ENCODE peak calls at places on chromosomes 6 and 20, in eight cellular contexts. N, D, K, H, Z, I, R and V are unnamed samples. For H3K4me1, the result is how much of the 10 kb centered on the place peaks cover.

GRCh38 chr6:10968776-10969175 is 75.3 kb downstream of the ELOVL2 start:
- DNase-seq in N (no peak), Z (no peak), D (peak), I (no peak), K (no peak), H (no peak), R (no peak), V (no peak)

GRCh38 chr20:32510601-32511357 is 74.4 kb downstream of the NOL4L start:
- DNase-seq in K (no peak), R (no peak), D (no peak), Z (no peak), N (peak), H (no peak), I (no peak), V (no peak)

GRCh38 chr6:110541701-110542309 is 65.4 kb upstream of the SLC22A16 start:
- DNase-seq in K (no peak), N (no peak), Z (no peak), R (peak), H (no peak), I (no peak), D (no peak), V (no peak)

GRCh38 chr6:37576336-37576737 is 76.6 kb upstream of the CCDC167 start:
- DNase-seq in K (peak), H (no peak), N (no peak), I (no peak), Z (no peak), D (peak), R (no peak), V (peak)

GRCh38 chr20:43723735-43724134 is 3.1 kb downstream of the GTSF1L start:
- DNase-seq in N (no peak), K (no peak), H (no peak), I (no peak), Z (no peak), R (no peak), D (no peak), V (no peak)

GRCh38 chr6:12034831-12035230 is 22.7 kb downstream of the HIVEP1 start:
- DNase-seq in I (no peak), Z (no peak), K (no peak), N (no peak), H (no peak), R (peak), D (no peak), V (no peak)

GRCh38 chr6:161138545-161139303 is 135.1 kb downstream of the AGPAT4 start:
- DNase-seq in D (no peak), I (no peak), R (no peak), N (no peak), Z (peak), K (no peak), H (no peak), V (no peak)

GRCh38 chr6:3218266-3218665 is 9.2 kb downstream of the TUBB2B start:
- DNase-seq in D (no peak), H (no peak), I (no peak), R (no peak), Z (no peak), N (no peak), K (no peak), V (no peak)

GRCh38 chr6:70241991-70242420 is 60.9 kb downstream of the COL9A1 start:
- DNase-seq in I (no peak), K (no peak), N (peak), H (no peak), Z (peak), R (no peak), D (no peak), V (no peak)

GRCh38 chr20:1657556-1658334 is at the start of gene SIRPG:
- DNase-seq in D (no peak), N (no peak), K (no peak), Z (no peak), R (no peak), I (no peak), H (no peak), V (no peak)

GRCh38 chr6:138044972-138045371 is 62.2 kb downstream of the PERP start:
- DNase-seq in D (no peak), R (no peak), K (no peak), I (no peak), Z (no peak), N (no peak), H (no peak), V (no peak)

GRCh38 chr6:16764188-16764950 is 3.1 kb upstream of the ATXN1 start:
- DNase-seq in D (peak), N (peak), K (no peak), I (no peak), R (peak), H (no peak), Z (peak), V (peak)

GRCh38 chr6:1382331-1382882 is 7.0 kb upstream of the FOXF2 start:
- DNase-seq in H (no peak), K (no peak), N (peak), I (no peak), Z (peak), D (no peak), R (no peak), V (no peak)

GRCh38 chr6:50361641-50362331 is 312.1 kb upstream of the DEFB112 start:
- DNase-seq in D (no peak), N (no peak), I (peak), K (no peak), R (no peak), H (no peak), Z (peak), V (no peak)

GRCh38 chr20:59165389-59165785 is 1.8 kb downstream of the ZNF831 start:
- DNase-seq in R (no peak), I (no peak), N (peak), Z (no peak), K (no peak), D (no peak), H (peak), V (no peak)

GRCh38 chr6:3022765-3023662 is 23.3 kb downstream of the NQO2 start:
- DNase-seq in H (no peak), D (peak), K (no peak), N (no peak), R (no peak), Z (peak), I (no peak), V (no peak)

GRCh38 chr6:26311385-26312095 is 53.5 kb upstream of the BTN3A2 start:
- DNase-seq in N (peak), I (peak), H (peak), D (peak), R (peak), K (peak), Z (peak), V (peak)

GRCh38 chr6:149157126-149157525 is 160.4 kb upstream of the TAB2 start:
- DNase-seq in D (no peak), I (no peak), Z (no peak), N (no peak), K (no peak), R (no peak), H (no peak), V (no peak)

GRCh38 chr6:7137335-7138106 is 29.8 kb downstream of the RREB1 start:
- DNase-seq in D (peak), Z (peak), H (peak), R (no peak), N (no peak), K (no peak), I (peak), V (no peak)

GRCh38 chr6:166862287-166862977 is 93.9 kb downstream of the RNASET2 start:
- DNase-seq in N (peak), D (peak), Z (peak), R (peak), I (peak), H (no peak), K (no peak), V (no peak)

GRCh38 chr6:30970946-30971345 is 12.6 kb upstream of the MUC21 start:
- DNase-seq in D (no peak), Z (no peak), K (no peak), I (no peak), N (no peak), H (no peak), R (no peak), V (no peak)

GRCh38 chr6:44275271-44275748 is 5.1 kb downstream of the TMEM151B start:
- DNase-seq in N (no peak), R (peak), I (no peak), H (no peak), K (no peak), D (no peak), Z (no peak), V (no peak)
- H3K4me2 ChIP-seq in N (no peak), R (no peak), I (no peak), H (no peak), K (no peak), D (peak), Z (peak), V (no peak)

GRCh38 chr6:169513478-169514193 is 188.2 kb downstream of the WDR27 start:
- DNase-seq in I (no peak), Z (no peak), H (no peak), K (no peak), N (no peak), D (no peak), R (peak), V (no peak)

GRCh38 chr6:169508452-169508851 is 193.4 kb downstream of the WDR27 start:
- DNase-seq in N (no peak), R (no peak), K (no peak), I (no peak), D (no peak), Z (no peak), H (no peak), V (no peak)

DNA sequence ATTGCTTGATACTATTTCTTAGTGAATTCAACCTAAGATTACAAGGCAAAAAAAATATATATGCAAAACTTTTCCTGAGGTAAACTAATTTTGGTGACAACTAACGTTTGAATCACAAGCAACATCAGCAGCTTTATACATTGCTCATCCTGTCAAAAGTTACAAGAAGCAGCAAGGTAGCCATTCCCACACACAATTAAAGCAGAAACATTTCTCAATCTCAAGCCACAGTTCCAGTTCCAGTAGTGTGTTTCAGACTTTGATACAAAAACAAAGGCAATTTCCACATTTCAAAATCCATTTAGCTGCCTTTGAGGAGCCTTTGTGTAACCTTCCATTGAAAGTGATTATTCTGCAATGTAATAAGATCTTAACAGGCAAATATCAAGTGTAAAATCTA is 191.0 kb downstream of the WDR27 start:
- DNase-seq in N (no peak), H (no peak), I (no peak), Z (no peak), R (no peak), D (no peak), K (no peak), V (no peak)
- TF ChIP-seq EZH2phosphoT487 in N (no peak), H (no peak), I (no peak), Z (no peak), R (no peak), D (no peak), K (no peak), V (no peak)

GRCh38 chr20:24489631-24490260 is 20.3 kb downstream of the SYNDIG1 start:
- DNase-seq in N (no peak), I (no peak), K (no peak), R (no peak), H (no peak), D (no peak), Z (no peak), V (no peak)

GRCh38 chr20:24488800-24489175 is 19.4 kb downstream of the SYNDIG1 start:
- DNase-seq in H (no peak), I (no peak), R (no peak), Z (no peak), K (no peak), D (no peak), N (no peak), V (no peak)

GRCh38 chr20:24490598-24490997 is 21.2 kb downstream of the SYNDIG1 start:
- DNase-seq in K (no peak), R (no peak), H (no peak), N (no peak), Z (no peak), I (no peak), D (no peak), V (no peak)

GRCh38 chr20:24488064-24488799 is 18.8 kb downstream of the SYNDIG1 start:
- DNase-seq in N (no peak), K (no peak), I (no peak), Z (no peak), H (no peak), R (no peak), D (no peak), V (peak)

DNA sequence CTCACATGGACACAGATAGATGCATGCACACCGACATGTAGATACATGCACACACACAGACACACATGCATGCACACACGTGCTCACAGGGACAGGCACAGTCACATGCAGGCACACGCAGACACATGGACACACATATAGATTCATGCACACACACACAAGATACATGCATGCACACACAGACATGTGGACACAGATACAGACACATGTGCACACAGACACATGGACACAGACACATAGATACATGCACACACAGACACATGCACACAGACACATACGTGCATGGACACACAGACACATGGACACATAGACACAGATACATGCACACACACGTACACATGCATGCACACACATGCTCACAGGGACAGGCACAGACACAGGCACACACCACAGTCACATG is 19.8 kb downstream of the SYNDIG1 start:
- DNase-seq in D (no peak), H (no peak), R (no peak), K (no peak), I (no peak), N (no peak), Z (no peak), V (no peak)
- H3K4me1 ChIP-seq in D (under half), H (under half), R (under half), K (under half), I (under half), N (under half), Z (under half), V (under half)

GRCh38 chr20:52256465-52256864 is 64.9 kb upstream of the ZFP64 start:
- DNase-seq in H (no peak), K (no peak), R (no peak), D (no peak), I (no peak), Z (peak), N (no peak), V (no peak)

GRCh38 chr20:52246366-52246765 is 54.8 kb upstream of the ZFP64 start:
- DNase-seq in R (no peak), I (no peak), Z (no peak), D (no peak), K (no peak), N (no peak), H (no peak), V (no peak)

GRCh38 chr20:52251827-52252226 is 60.2 kb upstream of the ZFP64 start:
- DNase-seq in I (no peak), D (no peak), N (no peak), H (no peak), K (no peak), R (no peak), Z (no peak), V (no peak)

GRCh38 chr20:52247548-52247947 is 56.0 kb upstream of the ZFP64 start:
- DNase-seq in K (no peak), N (no peak), R (no peak), H (no peak), D (no peak), I (no peak), Z (no peak), V (no peak)

DNA sequence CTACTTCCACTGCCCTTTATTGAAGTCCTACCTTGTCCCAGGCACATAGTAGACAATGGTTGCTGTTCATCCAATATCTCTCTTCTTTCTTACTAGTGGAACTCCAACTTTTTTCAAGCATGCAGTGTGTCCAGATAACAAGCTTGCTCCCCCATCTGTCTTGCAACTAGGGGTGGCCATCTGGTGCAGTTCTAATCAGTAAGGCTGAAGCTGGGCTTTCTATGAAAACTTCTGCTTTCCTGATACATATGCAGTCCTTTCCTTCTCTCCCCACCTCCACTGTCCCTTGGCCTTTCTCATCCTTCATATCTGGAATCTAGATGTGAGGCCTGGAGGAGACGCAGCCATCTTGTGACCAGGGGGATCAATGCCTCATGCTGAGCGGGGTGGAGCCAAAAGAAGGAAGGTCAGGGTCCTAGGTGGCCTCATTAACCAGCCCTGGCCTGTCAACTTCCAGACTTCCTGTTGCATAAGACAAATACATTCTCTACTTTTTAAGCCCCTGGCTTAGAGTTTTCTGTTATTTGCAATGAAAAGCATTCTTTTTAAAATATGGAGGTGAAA is 59.6 kb upstream of the ZFP64 start:
- DNase-seq in Z (no peak), R (no peak), I (no peak), K (no peak), D (no peak), H (no peak), N (no peak), V (no peak)
- H3K4me2 ChIP-seq in Z (no peak), R (no peak), I (no peak), K (no peak), D (no peak), H (no peak), N (no peak), V (no peak)